ENCODE peak calls at places on chromosomes 6 and 20, in eight cellular contexts. T is ovary, G is HepG2, M is astrocyte, P is left ventricle myocardium inferior, L is fibroblast of lung, Z is colonic mucosa, C is hepatocyte. O is an unnamed sample.

GRCh38 chr20:19785173-19785799 is 27.2 kb downstream of the RIN2 start:
- DNase-seq in T (no peak), G (no peak), M (peak; percentile 75), P (no peak), L (peak; percentile 56), Z (no peak), C (no peak), O (no peak)

GRCh38 chr6:14031516-14031915 is 86.1 kb upstream of the CD83 start:
- DNase-seq in T (no peak), G (no peak), M (peak; percentile 52), P (no peak), L (no peak), Z (no peak), C (no peak), O (no peak)

GRCh38 chr20:53657732-53658131 is 64.1 kb upstream of the ZNF217 start:
- DNase-seq in T (no peak), G (no peak), M (no peak), P (no peak), L (no peak), Z (no peak), C (no peak), O (no peak)

GRCh38 chr20:59568509-59569024 is 35.8 kb upstream of the PHACTR3 start:
- DNase-seq in T (no peak), G (no peak), M (no peak), P (no peak), L (no peak), Z (no peak), C (no peak), O (no peak)

GRCh38 chr20:1802385-1803215 is 92.6 kb upstream of the SIRPA start:
- DNase-seq in T (peak; percentile 55), G (peak; percentile 67), M (peak; percentile 57), P (peak; percentile 65), L (peak; percentile 70), Z (peak; percentile 70), C (peak; percentile 86), O (peak; percentile 79)

GRCh38 chr6:109922851-109923250 is 55.3 kb upstream of the GPR6 start:
- DNase-seq in T (no peak), G (no peak), M (no peak), P (no peak), L (peak; percentile 2), Z (no peak), C (no peak), O (no peak)

GRCh38 chr6:110949679-110950285 is 8.7 kb upstream of the GTF3C6 start:
- DNase-seq in T (no peak), G (no peak), M (no peak), P (no peak), L (peak; percentile 74), Z (no peak), C (peak; percentile 58), O (peak; percentile 59)

GRCh38 chr6:81748946-81749345 is 3.5 kb downstream of the TENT5A start:
- DNase-seq in T (no peak), G (no peak), M (no peak), P (no peak), L (no peak), Z (no peak), C (no peak), O (no peak)

GRCh38 chr6:139540276-139540675 is 165.8 kb upstream of the CITED2 start:
- DNase-seq in T (no peak), G (no peak), M (peak; percentile 64), P (no peak), L (peak; percentile 88), Z (no peak), C (no peak), O (peak; percentile 68)

GRCh38 chr6:1088441-1089001 is 223.4 kb upstream of the FOXQ1 start:
- DNase-seq in T (no peak), G (no peak), M (no peak), P (no peak), L (no peak), Z (peak; percentile 32), C (no peak), O (no peak)

GRCh38 chr6:136723780-136724179 is 68.5 kb downstream of the MAP3K5 start:
- DNase-seq in T (no peak), G (no peak), M (no peak), P (no peak), L (no peak), Z (no peak), C (no peak), O (no peak)

GRCh38 chr6:47157063-47157462 is 114.9 kb upstream of the ADGRF1 start:
- DNase-seq in T (no peak), G (peak; percentile 68), M (no peak), P (no peak), L (no peak), Z (no peak), C (no peak), O (no peak)

GRCh38 chr6:151729829-151730495 is 77.5 kb upstream of the ESR1 start:
- DNase-seq in T (no peak), G (no peak), M (no peak), P (no peak), L (no peak), Z (no peak), C (no peak), O (no peak)

DNA sequence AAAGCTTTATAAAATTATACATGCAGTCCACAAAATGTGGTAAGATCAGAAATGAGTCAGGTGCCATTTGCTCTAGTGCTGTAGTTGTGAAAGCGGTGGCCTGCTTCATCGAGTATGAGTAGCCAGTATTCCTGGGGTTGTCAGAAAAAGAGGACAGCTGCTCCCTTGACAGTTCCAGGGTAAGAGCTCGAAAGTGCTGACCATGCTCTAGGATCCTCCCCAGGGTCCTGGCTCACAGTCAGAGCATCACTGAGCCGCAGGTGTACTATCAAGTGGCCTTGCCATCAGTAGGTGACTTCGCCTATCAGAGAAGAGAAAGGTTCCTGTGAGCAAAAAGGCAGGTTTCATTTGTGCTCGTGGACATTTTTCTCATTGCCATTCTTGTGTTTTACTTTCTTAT is 3.6 kb downstream of the BTBD3 start:
- DNase-seq in T (no peak), G (no peak), M (no peak), P (no peak), L (peak; percentile 37), Z (no peak), C (no peak), O (no peak)
- H3K27ac ChIP-seq in T (no peak overlapping the region), G (no peak overlapping the region), M (no peak overlapping the region), P (peak overlapping the region; percentile 9), L (no peak overlapping the region), Z (no peak overlapping the region), C (no peak overlapping the region), O (no peak overlapping the region)

DNA sequence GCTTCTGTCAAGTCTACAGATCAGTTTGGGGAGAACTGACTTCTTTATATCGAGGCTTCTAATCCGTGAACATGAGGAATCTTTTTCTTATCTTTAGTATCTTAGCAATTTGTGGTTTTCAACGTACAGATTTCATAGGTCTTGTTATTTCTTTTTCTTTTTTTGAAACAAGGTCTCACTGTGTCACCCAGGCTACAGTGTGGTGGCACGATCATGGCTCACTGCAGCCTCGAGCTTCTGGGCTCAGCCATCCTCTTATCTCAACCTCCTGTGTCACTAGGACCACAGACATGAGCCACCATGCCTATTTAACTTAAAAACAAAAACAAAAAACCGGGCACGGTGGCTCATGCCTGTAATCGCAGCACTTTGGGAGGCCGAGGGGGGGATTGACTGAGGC is 29.3 kb downstream of the DNAJC5 start:
- DNase-seq in T (no peak), G (no peak), M (no peak), P (no peak), L (no peak), Z (no peak), C (no peak), O (no peak)
- H3K4me1 ChIP-seq in T (peaks cover 2% of the 10 kb centered on the region), G (no peaks in the 10 kb centered on the region), M (no peaks in the 10 kb centered on the region), P (peaks cover 24% of the 10 kb centered on the region), L (no peaks in the 10 kb centered on the region), Z (no peaks in the 10 kb centered on the region), C (peaks cover 5% of the 10 kb centered on the region), O (no peaks in the 10 kb centered on the region)

GRCh38 chr6:99607416-99608036 is 893 bp downstream of the PRDM13 start:
- DNase-seq in T (no peak), G (no peak), M (no peak), P (no peak), L (no peak), Z (no peak), C (no peak), O (no peak)

GRCh38 chr6:99608059-99608885 is 1.6 kb downstream of the PRDM13 start:
- DNase-seq in T (no peak), G (no peak), M (no peak), P (no peak), L (no peak), Z (no peak), C (no peak), O (no peak)

GRCh38 chr6:99605074-99605726 is 1.4 kb upstream of the PRDM13 start:
- DNase-seq in T (no peak), G (no peak), M (no peak), P (no peak), L (no peak), Z (no peak), C (no peak), O (no peak)

GRCh38 chr6:99605911-99606669 is 543 bp upstream of the PRDM13 start:
- DNase-seq in T (no peak), G (no peak), M (no peak), P (no peak), L (no peak), Z (no peak), C (no peak), O (no peak)

GRCh38 chr6:99606670-99607415 is at the start of gene PRDM13:
- DNase-seq in T (no peak), G (no peak), M (no peak), P (no peak), L (no peak), Z (no peak), C (no peak), O (no peak)
- H3K27me3 ChIP-seq in T (peaks cover 2% of the 10 kb centered on the region), G (peaks cover 81% of the 10 kb centered on the region), M (peaks cover 99% of the 10 kb centered on the region), P (peaks cover 100% of the 10 kb centered on the region), L (peaks cover 89% of the 10 kb centered on the region), Z (peaks cover 100% of the 10 kb centered on the region), C (peaks cover 100% of the 10 kb centered on the region), O (peaks cover 100% of the 10 kb centered on the region)

DNA sequence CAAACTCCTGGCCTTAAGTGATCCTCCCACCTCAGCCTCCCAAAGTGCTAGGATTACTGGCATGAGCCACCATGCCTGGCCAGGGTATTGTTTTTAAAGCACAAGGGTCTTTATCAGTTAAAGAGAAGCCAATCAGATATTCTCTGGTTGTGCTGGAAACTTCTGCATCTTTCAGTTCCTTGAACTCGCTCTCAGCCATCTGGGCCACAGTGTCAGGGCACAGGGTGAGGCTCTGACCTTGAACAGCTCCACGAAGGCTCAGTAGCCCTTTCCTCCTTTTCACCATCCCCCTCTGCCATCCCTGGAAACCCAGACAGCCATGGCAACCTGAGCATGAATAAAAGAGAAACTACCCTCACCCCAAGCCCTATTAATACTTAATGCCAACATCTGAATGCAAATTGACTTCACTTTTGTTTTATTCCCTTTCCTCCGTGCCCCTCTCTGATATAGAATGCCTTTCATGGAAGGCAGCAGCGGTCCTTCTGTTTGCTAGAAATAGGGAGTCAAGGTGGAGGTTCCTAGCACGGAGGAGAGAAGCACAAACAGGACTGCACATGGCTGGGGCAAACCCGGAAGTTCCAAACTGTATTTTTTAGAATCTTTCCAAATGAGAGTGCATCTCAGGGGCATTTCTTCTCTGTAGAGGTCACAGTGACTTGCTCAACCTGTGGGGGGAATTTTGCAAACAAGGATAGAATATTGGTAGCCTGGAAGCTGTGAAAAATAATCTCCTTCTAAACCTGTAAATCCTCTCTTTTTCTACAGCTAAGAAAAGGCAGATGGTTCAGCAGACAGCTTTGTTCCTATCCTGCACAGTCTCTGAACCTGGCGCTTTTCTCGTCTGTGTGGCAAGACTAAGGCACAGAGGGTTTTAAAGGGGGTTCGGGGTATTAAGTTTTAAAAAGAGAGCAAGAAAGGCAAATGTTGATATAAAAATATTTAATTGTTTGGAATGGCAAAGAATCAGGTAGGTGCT is 176.4 kb upstream of the RREB1 start:
- DNase-seq in T (no peak), G (no peak), M (no peak), P (no peak), L (no peak), Z (no peak), C (no peak), O (no peak)
- H3K27ac ChIP-seq in T (peak overlapping the region; percentile 59), G (no peak overlapping the region), M (no peak overlapping the region), P (no peak overlapping the region), L (no peak overlapping the region), Z (no peak overlapping the region), C (no peak overlapping the region), O (peak overlapping the region; percentile 44)